ENCODE peak calls at places on chromosomes 6 and 20, in seven cellular contexts. J, Q, I, R, Y, N and P are unnamed samples.

GRCh38 chr20:23066772-23067171 is 17.3 kb upstream of the THBD start:
- DNase-seq in I (no peak), R (no peak), Y (no peak), N (no peak), Q (no peak), J (no peak), P (no peak)

GRCh38 chr6:131244942-131245341 is 109.7 kb downstream of the AKAP7 start:
- DNase-seq in Q (no peak), N (no peak), Y (no peak), I (no peak), R (no peak), J (no peak), P (no peak)

GRCh38 chr6:136563386-136564152 is 13.3 kb upstream of the MAP7 start:
- DNase-seq in I (no peak), J (no peak), Q (no peak), Y (no peak), N (no peak), R (no peak), P (no peak)

GRCh38 chr6:41759905-41760579 is 12.8 kb upstream of the PGC start:
- DNase-seq in N (no peak), J (no peak), I (no peak), Q (no peak), R (no peak), Y (no peak), P (no peak)

GRCh38 chr20:4957939-4958362 is 43.4 kb downstream of the SLC23A2 start:
- DNase-seq in I (no peak), N (no peak), J (no peak), Q (peak), Y (no peak), R (peak), P (no peak)

GRCh38 chr6:99219788-99220187 is 129.7 kb downstream of the FAXC start:
- DNase-seq in J (peak), R (no peak), Q (no peak), N (peak), I (peak), Y (no peak), P (no peak)

GRCh38 chr6:162973975-162974374 is 246.2 kb downstream of the PACRG start:
- DNase-seq in I (no peak), Y (no peak), R (no peak), N (no peak), J (no peak), Q (peak), P (no peak)

GRCh38 chr6:14273196-14273595 is 155.6 kb downstream of the CD83 start:
- DNase-seq in Q (no peak), J (no peak), I (no peak), R (peak), N (peak), Y (no peak), P (no peak)

GRCh38 chr20:37711987-37712961 is 18.4 kb downstream of the CTNNBL1 start:
- DNase-seq in I (no peak), J (no peak), Q (no peak), N (no peak), Y (no peak), R (peak), P (no peak)

GRCh38 chr6:28589952-28590340 is 64.3 kb downstream of the GPX5 start:
- DNase-seq in Y (no peak), I (no peak), J (no peak), Q (no peak), N (no peak), R (peak), P (no peak)

GRCh38 chr6:113411006-113411405 is 446.1 kb upstream of the MARCKS start:
- DNase-seq in N (no peak), J (no peak), I (peak), Q (peak), R (no peak), Y (no peak), P (no peak)

GRCh38 chr6:149915970-149916865 is 6.7 kb downstream of the RAET1G start:
- DNase-seq in Q (no peak), Y (no peak), R (no peak), J (no peak), I (no peak), N (no peak), P (no peak)

GRCh38 chr20:36728986-36729385 is 16.9 kb downstream of the NDRG3 start:
- DNase-seq in N (peak), I (peak), Q (no peak), R (peak), Y (no peak), J (peak), P (no peak)

GRCh38 chr20:56628873-56629463 is at the start of gene TFAP2C:
- DNase-seq in J (peak), I (peak), Y (no peak), Q (peak), N (peak), R (no peak), P (no peak)

GRCh38 chr6:39425346-39426056 is 103.0 kb upstream of the KCNK16 start:
- DNase-seq in N (no peak), I (no peak), Y (no peak), J (peak), Q (no peak), R (no peak), P (no peak)